ENCODE peak calls at places on chromosomes 3 and 15, in six cellular contexts. One of them, this sample, is unnamed.

GRCh38 chr3:107431048-107431297 is 53.7 kb downstream of the CCDC54 start:
- DNase-seq in upper lobe of right lung: no peak
- DNase-seq in HFF-Myc: no peak
- DNase-seq in fibroblast of mammary gland: no peak
- DNase-seq in cardiac muscle cell: no peak
- DNase-seq in thoracic aorta: no peak
- DNase-seq in this sample: no peak

GRCh38 chr15:33132722-33133345 is 61.7 kb downstream of the FMN1 start:
- DNase-seq in upper lobe of right lung: no peak
- DNase-seq in HFF-Myc: peak; percentile 60
- DNase-seq in fibroblast of mammary gland: peak; percentile 74
- DNase-seq in cardiac muscle cell: peak; percentile 73
- DNase-seq in thoracic aorta: no peak
- DNase-seq in this sample: peak; percentile 81

GRCh38 chr3:73508330-73508954 is 116.3 kb downstream of the PDZRN3 start:
- DNase-seq in upper lobe of right lung: no peak
- DNase-seq in HFF-Myc: peak; percentile 41
- DNase-seq in fibroblast of mammary gland: peak; percentile 76
- DNase-seq in cardiac muscle cell: peak; percentile 87
- DNase-seq in thoracic aorta: no peak
- DNase-seq in this sample: peak; percentile 81

GRCh38 chr15:23439513-23439912 is 7.5 kb downstream of the GOLGA6L2 start:
- DNase-seq in upper lobe of right lung: no peak
- DNase-seq in HFF-Myc: no peak
- DNase-seq in fibroblast of mammary gland: no peak
- DNase-seq in cardiac muscle cell: no peak
- DNase-seq in thoracic aorta: no peak
- DNase-seq in this sample: no peak

GRCh38 chr3:116927918-116928317 is 218.3 kb downstream of the TUSC7 start:
- DNase-seq in upper lobe of right lung: no peak
- DNase-seq in HFF-Myc: no peak
- DNase-seq in fibroblast of mammary gland: no peak
- DNase-seq in cardiac muscle cell: no peak
- DNase-seq in thoracic aorta: no peak
- DNase-seq in this sample: no peak

GRCh38 chr3:5729852-5730251 is 542.3 kb downstream of the EDEM1 start:
- DNase-seq in upper lobe of right lung: no peak
- DNase-seq in HFF-Myc: no peak
- DNase-seq in fibroblast of mammary gland: no peak
- DNase-seq in cardiac muscle cell: no peak
- DNase-seq in thoracic aorta: no peak
- DNase-seq in this sample: no peak

GRCh38 chr15:78204351-78205309 is 29.7 kb downstream of the ACSBG1 start:
- DNase-seq in upper lobe of right lung: no peak
- DNase-seq in HFF-Myc: no peak
- DNase-seq in fibroblast of mammary gland: no peak
- DNase-seq in cardiac muscle cell: no peak
- DNase-seq in thoracic aorta: no peak
- DNase-seq in this sample: no peak

GRCh38 chr15:65806387-65806786 is 14.3 kb upstream of the DENND4A start:
- DNase-seq in upper lobe of right lung: no peak
- DNase-seq in HFF-Myc: no peak
- DNase-seq in fibroblast of mammary gland: no peak
- DNase-seq in cardiac muscle cell: no peak
- DNase-seq in thoracic aorta: no peak
- DNase-seq in this sample: no peak

GRCh38 chr15:71485094-71485693 is 325.2 kb upstream of the NR2E3 start:
- DNase-seq in upper lobe of right lung: no peak
- DNase-seq in HFF-Myc: no peak
- DNase-seq in fibroblast of mammary gland: no peak
- DNase-seq in cardiac muscle cell: no peak
- DNase-seq in thoracic aorta: no peak
- DNase-seq in this sample: no peak

GRCh38 chr3:177905173-177905894 is 630.9 kb upstream of the KCNMB2 start:
- DNase-seq in upper lobe of right lung: no peak
- DNase-seq in HFF-Myc: peak; percentile 54
- DNase-seq in fibroblast of mammary gland: peak; percentile 75
- DNase-seq in cardiac muscle cell: no peak
- DNase-seq in thoracic aorta: no peak
- DNase-seq in this sample: peak; percentile 99

GRCh38 chr3:31014317-31015040 is 120.0 kb upstream of the GADL1 start:
- DNase-seq in upper lobe of right lung: no peak
- DNase-seq in HFF-Myc: no peak
- DNase-seq in fibroblast of mammary gland: peak; percentile 73
- DNase-seq in cardiac muscle cell: no peak
- DNase-seq in thoracic aorta: no peak
- DNase-seq in this sample: peak; percentile 39

GRCh38 chr3:14274999-14275961 is 96.7 kb downstream of the LSM3 start:
- DNase-seq in upper lobe of right lung: no peak
- DNase-seq in HFF-Myc: no peak
- DNase-seq in fibroblast of mammary gland: peak; percentile 28
- DNase-seq in cardiac muscle cell: peak; percentile 42
- DNase-seq in thoracic aorta: no peak
- DNase-seq in this sample: no peak

GRCh38 chr3:38637906-38638305 is 11.6 kb downstream of the SCN5A start:
- DNase-seq in upper lobe of right lung: no peak
- DNase-seq in HFF-Myc: no peak
- DNase-seq in fibroblast of mammary gland: no peak
- DNase-seq in cardiac muscle cell: no peak
- DNase-seq in thoracic aorta: no peak
- DNase-seq in this sample: no peak

GRCh38 chr15:52006702-52007340 is 12.2 kb upstream of the MAPK6 start:
- DNase-seq in upper lobe of right lung: peak; percentile 70
- DNase-seq in HFF-Myc: no peak
- DNase-seq in fibroblast of mammary gland: no peak
- DNase-seq in cardiac muscle cell: no peak
- DNase-seq in thoracic aorta: no peak
- DNase-seq in this sample: no peak

GRCh38 chr3:128187495-128187894 is 34.2 kb downstream of the EEFSEC start:
- DNase-seq in upper lobe of right lung: no peak
- DNase-seq in HFF-Myc: no peak
- DNase-seq in fibroblast of mammary gland: no peak
- DNase-seq in cardiac muscle cell: no peak
- DNase-seq in thoracic aorta: no peak
- DNase-seq in this sample: no peak

GRCh38 chr3:15113468-15113867 is 14.5 kb upstream of the RBSN start:
- DNase-seq in upper lobe of right lung: no peak
- DNase-seq in HFF-Myc: no peak
- DNase-seq in fibroblast of mammary gland: no peak
- DNase-seq in cardiac muscle cell: no peak
- DNase-seq in thoracic aorta: no peak
- DNase-seq in this sample: no peak

GRCh38 chr3:149512073-149512782 is 37.7 kb downstream of the TM4SF4 start:
- DNase-seq in upper lobe of right lung: peak; percentile 75
- DNase-seq in HFF-Myc: no peak
- DNase-seq in fibroblast of mammary gland: peak; percentile 70
- DNase-seq in cardiac muscle cell: peak; percentile 78
- DNase-seq in thoracic aorta: no peak
- DNase-seq in this sample: peak; percentile 75

GRCh38 chr3:23926246-23926645 is 9.3 kb downstream of the RPL15 start:
- DNase-seq in upper lobe of right lung: no peak
- DNase-seq in HFF-Myc: no peak
- DNase-seq in fibroblast of mammary gland: no peak
- DNase-seq in cardiac muscle cell: no peak
- DNase-seq in thoracic aorta: no peak
- DNase-seq in this sample: no peak

GRCh38 chr3:100893108-100893507 is 100.1 kb downstream of the ABI3BP start:
- DNase-seq in upper lobe of right lung: no peak
- DNase-seq in HFF-Myc: no peak
- DNase-seq in fibroblast of mammary gland: no peak
- DNase-seq in cardiac muscle cell: no peak
- DNase-seq in thoracic aorta: no peak
- DNase-seq in this sample: no peak

GRCh38 chr3:194306109-194306686 is 44.9 kb downstream of the CPN2 start:
- DNase-seq in upper lobe of right lung: peak; percentile 53
- DNase-seq in HFF-Myc: no peak
- DNase-seq in fibroblast of mammary gland: no peak
- DNase-seq in cardiac muscle cell: no peak
- DNase-seq in thoracic aorta: no peak
- DNase-seq in this sample: no peak

GRCh38 chr3:13561967-13562366 is 13.0 kb downstream of the FBLN2 start:
- DNase-seq in upper lobe of right lung: no peak
- DNase-seq in HFF-Myc: no peak
- DNase-seq in fibroblast of mammary gland: no peak
- DNase-seq in cardiac muscle cell: no peak
- DNase-seq in thoracic aorta: no peak
- DNase-seq in this sample: no peak

GRCh38 chr3:127710473-127710941 is 37.8 kb downstream of the ABTB1 start:
- DNase-seq in upper lobe of right lung: peak; percentile 35
- DNase-seq in HFF-Myc: no peak
- DNase-seq in fibroblast of mammary gland: peak; percentile 42
- DNase-seq in cardiac muscle cell: no peak
- DNase-seq in thoracic aorta: no peak
- DNase-seq in this sample: peak; percentile 18

GRCh38 chr3:80244390-80244789 is 476.6 kb upstream of the ROBO1 start:
- DNase-seq in upper lobe of right lung: no peak
- DNase-seq in HFF-Myc: no peak
- DNase-seq in fibroblast of mammary gland: peak; percentile 86
- DNase-seq in cardiac muscle cell: no peak
- DNase-seq in thoracic aorta: no peak
- DNase-seq in this sample: peak; percentile 5

GRCh38 chr3:51974277-51974962 is 444 bp upstream of the ABHD14A start:
- DNase-seq in upper lobe of right lung: peak; percentile 74
- DNase-seq in HFF-Myc: no peak
- DNase-seq in fibroblast of mammary gland: no peak
- DNase-seq in cardiac muscle cell: no peak
- DNase-seq in thoracic aorta: no peak
- DNase-seq in this sample: no peak
- TF ChIP-seq CTCF in upper lobe of right lung: peak; percentile 6
- TF ChIP-seq CTCF in HFF-Myc: no peak
- TF ChIP-seq CTCF in fibroblast of mammary gland: no peak
- TF ChIP-seq CTCF in cardiac muscle cell: no peak
- TF ChIP-seq CTCF in thoracic aorta: peak; percentile 29
- TF ChIP-seq CTCF in this sample: no peak

DNA sequence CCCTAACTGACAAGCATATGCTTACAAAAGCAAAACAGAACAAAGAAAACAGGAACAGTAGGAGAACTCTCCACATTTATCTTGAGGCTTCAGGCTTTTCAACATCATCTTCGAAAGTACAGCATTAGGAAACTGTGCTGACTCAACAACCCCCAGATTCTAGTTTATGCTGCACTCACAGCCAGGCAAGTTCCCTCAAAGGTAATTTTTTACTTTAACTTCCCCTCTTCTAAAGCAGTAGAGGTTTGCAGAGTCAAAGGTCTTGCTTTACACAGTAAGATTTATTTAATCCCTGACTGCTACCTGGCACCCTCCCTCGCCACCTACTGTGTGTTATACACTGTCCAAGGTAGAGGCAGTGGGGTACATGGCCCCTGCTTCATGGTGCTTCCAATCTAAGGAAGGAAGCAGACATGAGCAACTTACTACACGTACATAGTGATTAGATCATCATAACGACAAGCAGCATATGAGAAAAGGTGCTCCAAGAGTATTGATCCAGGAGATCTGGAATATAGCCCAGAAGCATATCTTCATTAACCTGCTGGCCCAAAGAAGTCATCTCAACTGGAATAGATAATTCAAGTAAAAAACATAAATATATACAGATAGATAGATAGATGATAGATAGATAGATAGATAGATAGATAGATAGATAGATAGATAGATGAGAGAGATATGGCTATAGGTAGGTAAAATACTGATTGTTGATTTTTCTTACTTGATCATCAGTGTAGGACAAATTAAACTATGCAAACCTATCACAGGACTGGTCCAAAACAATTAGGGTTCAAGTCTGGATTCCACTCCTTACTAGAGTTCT is 83.9 kb downstream of the TNIK start:
- DNase-seq in upper lobe of right lung: no peak
- DNase-seq in HFF-Myc: no peak
- DNase-seq in fibroblast of mammary gland: peak; percentile 54
- DNase-seq in cardiac muscle cell: no peak
- DNase-seq in thoracic aorta: no peak
- DNase-seq in this sample: peak; percentile 65
- H3K4me3 ChIP-seq in upper lobe of right lung: no peak overlapping the region
- H3K4me3 ChIP-seq in HFF-Myc: no peak overlapping the region
- H3K4me3 ChIP-seq in fibroblast of mammary gland: no peak overlapping the region
- H3K4me3 ChIP-seq in cardiac muscle cell: no peak overlapping the region
- H3K4me3 ChIP-seq in thoracic aorta: no peak overlapping the region
- H3K4me3 ChIP-seq in this sample: no peak overlapping the region

DNA sequence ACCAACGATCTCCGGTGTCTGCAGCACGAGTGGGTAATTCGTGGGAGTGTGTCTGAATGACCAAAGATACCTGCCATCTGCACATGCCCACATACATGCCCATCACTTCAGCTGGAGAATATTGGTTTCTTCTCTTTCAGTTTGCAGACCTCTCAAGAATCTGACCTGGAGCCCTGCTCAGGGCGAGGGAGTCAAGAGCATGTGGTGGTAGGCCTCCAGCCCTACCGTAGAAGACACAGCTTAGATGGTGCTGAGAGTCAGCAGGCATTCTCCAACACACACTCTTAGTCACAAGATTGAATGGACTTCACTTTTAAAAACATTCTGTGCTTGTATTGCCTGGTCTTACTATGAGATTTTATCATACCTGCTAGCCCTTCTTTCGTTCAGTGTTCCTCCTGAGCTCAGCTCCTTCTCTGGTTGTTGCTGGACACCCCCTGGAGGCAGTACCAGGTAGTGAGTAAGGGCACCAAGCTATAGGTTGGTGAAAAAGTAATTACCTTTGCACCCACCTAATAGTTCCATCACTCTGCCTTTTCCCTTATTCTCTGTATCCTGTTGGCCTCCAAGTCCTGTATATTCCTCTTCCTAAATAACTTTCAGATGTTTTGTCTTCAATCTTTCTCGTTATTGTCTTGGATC is 252.0 kb downstream of the CACNA2D3 start:
- DNase-seq in upper lobe of right lung: no peak
- DNase-seq in HFF-Myc: no peak
- DNase-seq in fibroblast of mammary gland: no peak
- DNase-seq in cardiac muscle cell: peak; percentile 54
- DNase-seq in thoracic aorta: no peak
- DNase-seq in this sample: no peak
- TF ChIP-seq CTCF in upper lobe of right lung: peak; percentile 48
- TF ChIP-seq CTCF in HFF-Myc: peak; percentile 21
- TF ChIP-seq CTCF in fibroblast of mammary gland: peak; percentile 15
- TF ChIP-seq CTCF in cardiac muscle cell: peak; percentile 53
- TF ChIP-seq CTCF in thoracic aorta: peak; percentile 43
- TF ChIP-seq CTCF in this sample: no peak

DNA sequence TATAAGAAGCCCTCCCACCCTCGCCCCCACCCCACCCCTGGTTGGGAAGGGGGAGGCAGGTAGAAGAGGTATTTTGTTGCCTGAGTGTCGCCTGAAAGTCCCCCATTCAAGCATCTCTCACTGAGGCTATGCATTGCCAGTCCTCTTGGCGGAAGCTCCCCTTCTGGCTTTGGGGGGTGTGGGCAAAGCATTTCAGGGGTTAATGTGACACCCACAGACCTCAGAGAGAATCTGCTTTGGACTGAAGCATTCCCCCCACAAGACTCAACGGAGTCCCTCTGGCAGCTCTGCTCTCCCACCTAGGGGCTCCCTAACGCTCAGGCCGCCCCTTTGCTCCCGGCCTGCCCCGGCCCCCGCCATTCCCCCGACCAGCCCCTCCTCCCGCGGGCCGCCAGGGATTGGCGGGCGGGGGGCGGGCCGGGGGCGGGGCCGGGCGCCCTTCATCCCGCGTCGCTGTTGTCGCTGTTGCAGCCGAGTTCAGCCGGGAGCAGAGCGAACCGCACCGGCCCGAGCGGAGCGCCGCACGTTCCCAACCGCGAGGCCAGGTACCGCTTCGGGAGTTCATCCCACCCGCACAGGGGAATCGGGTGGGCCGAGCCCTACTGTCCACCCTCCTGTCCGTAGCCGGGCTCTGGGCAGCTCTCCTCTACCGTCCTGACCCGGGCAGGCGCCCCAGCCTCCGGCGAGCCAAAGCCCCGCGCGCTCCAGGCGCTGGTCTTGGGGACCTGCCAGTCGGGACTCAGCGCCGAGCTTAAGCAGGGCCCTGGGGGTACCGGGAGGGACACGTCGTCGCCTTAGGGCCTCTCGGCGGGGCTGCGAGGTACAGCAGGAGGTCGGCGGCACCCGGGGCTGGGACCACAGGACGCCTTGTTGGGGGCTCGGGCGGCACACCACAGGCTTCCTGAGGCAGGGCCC is at the start of gene SLC38A3:
- DNase-seq in upper lobe of right lung: no peak
- DNase-seq in HFF-Myc: no peak
- DNase-seq in fibroblast of mammary gland: no peak
- DNase-seq in cardiac muscle cell: peak; percentile 85
- DNase-seq in thoracic aorta: no peak
- DNase-seq in this sample: no peak
- H3K4me3 ChIP-seq in upper lobe of right lung: peak within 1 kb of the TSS; percentile 37
- H3K4me3 ChIP-seq in HFF-Myc: peak within 1 kb of the TSS; percentile 21
- H3K4me3 ChIP-seq in fibroblast of mammary gland: no peak within 1 kb of the TSS
- H3K4me3 ChIP-seq in cardiac muscle cell: peak within 1 kb of the TSS; percentile 56
- H3K4me3 ChIP-seq in thoracic aorta: peak within 1 kb of the TSS; percentile 73
- H3K4me3 ChIP-seq in this sample: peak within 1 kb of the TSS; percentile 38